ENCODE peak calls at places on chromosomes 6 and 20, in eight cellular contexts. E, H, Y, C, L, V, F and P are unnamed samples.

GRCh38 chr6:150426198-150426597 is 57.4 kb downstream of the IYD start:
- DNase-seq in F (no peak), E (no peak), Y (no peak), V (no peak), C (no peak), H (no peak), L (no peak), P (no peak)

GRCh38 chr6:167829513-167829912 is 2.8 kb downstream of the AFDN start:
- DNase-seq in L (no peak), H (no peak), F (no peak), Y (no peak), C (no peak), E (no peak), V (no peak), P (no peak)

GRCh38 chr6:36489426-36489825 is 46.6 kb downstream of the KCTD20 start:
- DNase-seq in Y (no peak), V (no peak), E (no peak), L (no peak), C (no peak), H (no peak), F (no peak), P (no peak)

GRCh38 chr6:36980129-36980528 is 5.9 kb downstream of the MTCH1 start:
- DNase-seq in C (no peak), E (no peak), F (no peak), Y (no peak), L (no peak), V (no peak), H (no peak), P (no peak)

GRCh38 chr6:138572200-138572875 is 73.0 kb upstream of the NHSL1 start:
- DNase-seq in E (no peak), F (peak), H (no peak), V (no peak), C (peak), L (peak), Y (peak), P (peak)

GRCh38 chr20:37880726-37881591 is 22.0 kb upstream of the VSTM2L start:
- DNase-seq in V (no peak), L (peak), E (no peak), Y (no peak), F (peak), H (no peak), C (no peak), P (no peak)

GRCh38 chr6:44925100-44925739 is 402.9 kb upstream of the RUNX2 start:
- DNase-seq in H (no peak), L (peak), C (no peak), Y (peak), F (peak), V (no peak), E (no peak), P (no peak)

GRCh38 chr20:58135441-58136170 is 92.8 kb downstream of the ANKRD60 start:
- DNase-seq in F (no peak), E (no peak), Y (no peak), C (peak), V (no peak), L (peak), H (no peak), P (no peak)

GRCh38 chr6:98641929-98642328 is 192.4 kb upstream of the POU3F2 start:
- DNase-seq in F (peak), C (no peak), Y (no peak), E (peak), L (no peak), H (peak), V (no peak), P (no peak)

GRCh38 chr20:23995905-23996666 is 7.5 kb upstream of the GGTLC1 start:
- DNase-seq in E (no peak), L (peak), V (peak), F (peak), H (peak), C (peak), Y (peak), P (no peak)